ENCODE peak calls at places on chromosomes 1 and 21, in six cellular contexts. T is HepG2, Z is GM12878, Y is K562, W is GM12891, N is H1. O is an unnamed sample.

GRCh38 chr1:52057876-52058275 is 1.8 kb downstream of the BTF3L4 start:
- DNase-seq in T (no peak), Z (no peak), Y (no peak), W (no peak), N (no peak), O (no peak)

GRCh38 chr1:204883405-204883804 is 12.7 kb downstream of the NFASC start:
- DNase-seq in T (no peak), Z (no peak), Y (no peak), W (no peak), N (no peak), O (no peak)

GRCh38 chr1:162236201-162236600 is 140.5 kb downstream of the SPATA46 start:
- DNase-seq in T (peak; percentile 22), Z (no peak), Y (no peak), W (no peak), N (no peak), O (no peak)

GRCh38 chr1:241391926-241392710 is 35.1 kb upstream of the RGS7 start:
- DNase-seq in T (no peak), Z (no peak), Y (no peak), W (no peak), N (no peak), O (no peak)

GRCh38 chr1:7421471-7422075 is 349.5 kb upstream of the VAMP3 start:
- DNase-seq in T (no peak), Z (no peak), Y (no peak), W (no peak), N (no peak), O (no peak)

GRCh38 chr1:113012149-113012548 is 56.2 kb upstream of the SLC16A1 start:
- DNase-seq in T (no peak), Z (no peak), Y (no peak), W (no peak), N (no peak), O (no peak)

GRCh38 chr1:53508056-53508990 is 49.1 kb downstream of the DMRTB1 start:
- DNase-seq in T (no peak), Z (no peak), Y (no peak), W (no peak), N (no peak), O (no peak)

GRCh38 chr1:99005142-99005491 is 456 bp upstream of the PLPPR5 start:
- DNase-seq in T (no peak), Z (no peak), Y (no peak), W (no peak), N (no peak), O (no peak)

GRCh38 chr1:183590225-183591191 is at the start of gene NCF2:
- DNase-seq in T (no peak), Z (peak; percentile 96), Y (no peak), W (peak; percentile 49), N (no peak), O (peak; percentile 45)

GRCh38 chr1:86507935-86508582 is 38.8 kb upstream of the CLCA4 start:
- DNase-seq in T (no peak), Z (no peak), Y (peak; percentile 33), W (no peak), N (no peak), O (no peak)

GRCh38 chr1:1073743-1074587 is at the start of gene RNF223:
- DNase-seq in T (no peak), Z (no peak), Y (no peak), W (no peak), N (no peak), O (no peak)

GRCh38 chr1:117105003-117105402 is 16.5 kb downstream of the TRIM45 start:
- DNase-seq in T (no peak), Z (no peak), Y (no peak), W (no peak), N (no peak), O (no peak)

GRCh38 chr1:15341634-15342375 is 67.9 kb upstream of the EFHD2 start:
- DNase-seq in T (no peak), Z (no peak), Y (no peak), W (no peak), N (no peak), O (no peak)

GRCh38 chr1:197919523-197920301 is 2.5 kb downstream of the LHX9 start:
- DNase-seq in T (no peak), Z (no peak), Y (no peak), W (no peak), N (no peak), O (no peak)

GRCh38 chr1:8604041-8604942 is 213.1 kb downstream of the RERE start:
- DNase-seq in T (no peak), Z (peak; percentile 82), Y (no peak), W (peak; percentile 25), N (no peak), O (peak; percentile 26)

GRCh38 chr1:75171876-75172275 is 37.7 kb downstream of the LHX8 start:
- DNase-seq in T (no peak), Z (no peak), Y (no peak), W (no peak), N (no peak), O (no peak)

GRCh38 chr1:61654067-61654466 is 70.9 kb downstream of the TM2D1 start:
- DNase-seq in T (no peak), Z (no peak), Y (no peak), W (no peak), N (no peak), O (no peak)

GRCh38 chr1:174550296-174550695 is 102.5 kb downstream of the GPR52 start:
- DNase-seq in T (no peak), Z (no peak), Y (no peak), W (no peak), N (no peak), O (no peak)

GRCh38 chr1:15965228-15965767 is 10.6 kb downstream of the ZBTB17 start:
- DNase-seq in T (no peak), Z (peak; percentile 82), Y (no peak), W (no peak), N (no peak), O (no peak)

GRCh38 chr1:224587051-224587450 is 29.1 kb upstream of the CNIH3 start:
- DNase-seq in T (no peak), Z (no peak), Y (no peak), W (no peak), N (no peak), O (no peak)

GRCh38 chr1:10724948-10725852 is 71.2 kb downstream of the CASZ1 start:
- DNase-seq in T (no peak), Z (no peak), Y (no peak), W (no peak), N (no peak), O (no peak)

GRCh38 chr1:155049651-155050559 is 1.2 kb upstream of the ADAM15 start:
- DNase-seq in T (no peak), Z (no peak), Y (no peak), W (no peak), N (no peak), O (no peak)

GRCh38 chr1:158516966-158517365 is 37.2 kb downstream of the OR6Y1 start:
- DNase-seq in T (no peak), Z (no peak), Y (no peak), W (no peak), N (no peak), O (no peak)

GRCh38 chr1:222276062-222276461 is 271.8 kb downstream of the HHIPL2 start:
- DNase-seq in T (no peak), Z (no peak), Y (no peak), W (no peak), N (no peak), O (no peak)

GRCh38 chr1:201559679-201560162 is 20.8 kb downstream of the NAV1 start:
- DNase-seq in T (peak; percentile 40), Z (peak; percentile 9), Y (peak; percentile 92), W (peak; percentile 77), N (peak; percentile 72), O (peak; percentile 71)

GRCh38 chr1:15152318-15153183 is 996 bp upstream of the TMEM51 start:
- DNase-seq in T (peak; percentile 88), Z (no peak), Y (peak; percentile 81), W (no peak), N (no peak), O (no peak)

GRCh38 chr1:174262747-174263241 is 103.5 kb downstream of the RABGAP1L start:
- DNase-seq in T (peak; percentile 46), Z (peak; percentile 11), Y (peak; percentile 50), W (no peak), N (no peak), O (no peak)

GRCh38 chr1:197683895-197684553 is 91.3 kb downstream of the DENND1B start:
- DNase-seq in T (no peak), Z (no peak), Y (no peak), W (no peak), N (no peak), O (no peak)

GRCh38 chr1:1407101-1407956 is at the start of gene MRPL20:
- DNase-seq in T (peak; percentile 87), Z (peak; percentile 66), Y (peak; percentile 99), W (peak; percentile 99), N (peak; percentile 61), O (peak; percentile 98)

GRCh38 chr1:65177457-65177856 is 29.5 kb downstream of the AK4 start:
- DNase-seq in T (no peak), Z (no peak), Y (no peak), W (no peak), N (no peak), O (no peak)
- TF ChIP-seq TAF1 in T (no peak), Z (no peak), Y (no peak), W (no peak), N (no peak), O (no peak)

GRCh38 chr21:35204850-35205564 is 155.9 kb upstream of the RUNX1 start:
- DNase-seq in T (no peak), Z (no peak), Y (peak; percentile 85), W (no peak), N (no peak), O (no peak)

GRCh38 chr21:35208810-35209517 is 159.9 kb upstream of the RUNX1 start:
- DNase-seq in T (no peak), Z (no peak), Y (no peak), W (no peak), N (no peak), O (no peak)

GRCh38 chr21:35206141-35207125 is 157.3 kb upstream of the RUNX1 start:
- DNase-seq in T (no peak), Z (no peak), Y (peak; percentile 87), W (no peak), N (no peak), O (peak; percentile 33)

GRCh38 chr21:35208117-35208516 is 159.0 kb upstream of the RUNX1 start:
- DNase-seq in T (no peak), Z (no peak), Y (no peak), W (no peak), N (no peak), O (no peak)

DNA sequence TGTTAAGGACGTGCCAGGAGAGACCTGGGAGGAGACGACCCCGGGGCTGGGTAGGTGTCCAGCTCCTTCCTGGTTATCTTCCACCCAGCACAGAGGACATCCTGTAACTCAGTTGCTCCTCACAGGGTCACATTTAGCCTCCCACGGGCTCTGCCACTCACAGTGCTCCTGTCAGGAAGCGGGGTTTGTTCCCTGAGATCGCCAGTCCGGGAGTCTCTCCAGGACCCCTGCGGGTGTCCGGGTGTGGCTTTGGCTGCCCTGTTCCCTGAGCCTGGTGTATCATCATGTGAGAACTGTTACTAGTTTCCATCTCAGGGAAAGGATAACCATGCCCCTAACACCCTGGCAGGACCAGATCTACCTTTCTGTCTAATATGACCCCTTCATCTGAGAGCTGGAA is 158.2 kb upstream of the RUNX1 start:
- DNase-seq in T (no peak), Z (no peak), Y (no peak), W (no peak), N (no peak), O (no peak)
- TF ChIP-seq POLR2A in T (no peak), Z (no peak), Y (no peak), W (no peak), N (no peak), O (no peak)

GRCh38 chr1:209884665-209885117 is 53.3 kb upstream of the SYT14 start:
- DNase-seq in T (peak; percentile 16), Z (peak; percentile 11), Y (peak; percentile 75), W (no peak), N (no peak), O (no peak)
- TF ChIP-seq POLR2AphosphoS5 in T (no peak), Z (no peak), Y (no peak), W (no peak), N (no peak), O (no peak)

GRCh38 chr21:45299864-45300785 is 12.4 kb upstream of the POFUT2 start:
- DNase-seq in T (no peak), Z (no peak), Y (no peak), W (no peak), N (no peak), O (no peak)
- TF ChIP-seq TAF1 in T (no peak), Z (no peak), Y (no peak), W (no peak), N (no peak), O (no peak)

O was measured in GM12892.